ENCODE peak calls at places on chromosomes 4 and X, in eight cellular contexts. One of them, this sample, is unnamed.
A peak's percentile ranks its signal among the peaks of the same experiment; 100 is the strongest.

GRCh38 chr4:1565598-1566295 is 118.4 kb downstream of the FAM53A start:
- DNase-seq in T-helper 17 cell: no peak
- DNase-seq in NCI-H1694 treated with DMSO at 0.1 percent for 48 hours: no peak
- DNase-seq in H9: no peak
- DNase-seq in NCI-H1048: no peak
- DNase-seq in CD4-positive, CD25-positive, alpha-beta regulatory T cell: peak; percentile 51
- DNase-seq in NB4: no peak
- DNase-seq in fibroblast of mammary gland: no peak
- DNase-seq in this sample: no peak

GRCh38 chrX:47648376-47648775 is 2.0 kb downstream of the ELK1 start:
- DNase-seq in T-helper 17 cell: no peak
- DNase-seq in NCI-H1694 treated with DMSO at 0.1 percent for 48 hours: no peak
- DNase-seq in H9: no peak
- DNase-seq in NCI-H1048: no peak
- DNase-seq in CD4-positive, CD25-positive, alpha-beta regulatory T cell: peak; percentile 68
- DNase-seq in NB4: no peak
- DNase-seq in fibroblast of mammary gland: no peak
- DNase-seq in this sample: no peak

GRCh38 chr4:122930877-122931276 is 8.5 kb upstream of the NUDT6 start:
- DNase-seq in T-helper 17 cell: no peak
- DNase-seq in NCI-H1694 treated with DMSO at 0.1 percent for 48 hours: peak; percentile 26
- DNase-seq in H9: no peak
- DNase-seq in NCI-H1048: peak; percentile 3
- DNase-seq in CD4-positive, CD25-positive, alpha-beta regulatory T cell: peak; percentile 33
- DNase-seq in NB4: peak; percentile 11
- DNase-seq in fibroblast of mammary gland: peak; percentile 34
- DNase-seq in this sample: no peak

GRCh38 chr4:87875187-87875586 is 42.4 kb downstream of the MEPE start:
- DNase-seq in T-helper 17 cell: no peak
- DNase-seq in NCI-H1694 treated with DMSO at 0.1 percent for 48 hours: no peak
- DNase-seq in H9: no peak
- DNase-seq in NCI-H1048: no peak
- DNase-seq in CD4-positive, CD25-positive, alpha-beta regulatory T cell: no peak
- DNase-seq in NB4: peak; percentile 42
- DNase-seq in fibroblast of mammary gland: no peak
- DNase-seq in this sample: no peak

GRCh38 chr4:95080969-95081368 is 323.2 kb downstream of the BMPR1B start:
- DNase-seq in T-helper 17 cell: no peak
- DNase-seq in NCI-H1694 treated with DMSO at 0.1 percent for 48 hours: no peak
- DNase-seq in H9: no peak
- DNase-seq in NCI-H1048: no peak
- DNase-seq in CD4-positive, CD25-positive, alpha-beta regulatory T cell: no peak
- DNase-seq in NB4: no peak
- DNase-seq in fibroblast of mammary gland: no peak
- DNase-seq in this sample: no peak

GRCh38 chr4:113979973-113980615 is 647 bp upstream of the ARSJ start:
- DNase-seq in T-helper 17 cell: no peak
- DNase-seq in NCI-H1694 treated with DMSO at 0.1 percent for 48 hours: no peak
- DNase-seq in H9: no peak
- DNase-seq in NCI-H1048: no peak
- DNase-seq in CD4-positive, CD25-positive, alpha-beta regulatory T cell: no peak
- DNase-seq in NB4: no peak
- DNase-seq in fibroblast of mammary gland: no peak
- DNase-seq in this sample: no peak

GRCh38 chrX:10158279-10158939 is 1.6 kb downstream of the CLCN4 start:
- DNase-seq in T-helper 17 cell: no peak
- DNase-seq in NCI-H1694 treated with DMSO at 0.1 percent for 48 hours: no peak
- DNase-seq in H9: peak; percentile 67
- DNase-seq in NCI-H1048: no peak
- DNase-seq in CD4-positive, CD25-positive, alpha-beta regulatory T cell: no peak
- DNase-seq in NB4: no peak
- DNase-seq in fibroblast of mammary gland: no peak
- DNase-seq in this sample: no peak

GRCh38 chr4:8838911-8839431 is 32.7 kb downstream of the HMX1 start:
- DNase-seq in T-helper 17 cell: peak; percentile 2
- DNase-seq in NCI-H1694 treated with DMSO at 0.1 percent for 48 hours: no peak
- DNase-seq in H9: peak; percentile 18
- DNase-seq in NCI-H1048: no peak
- DNase-seq in CD4-positive, CD25-positive, alpha-beta regulatory T cell: no peak
- DNase-seq in NB4: no peak
- DNase-seq in fibroblast of mammary gland: no peak
- DNase-seq in this sample: no peak

GRCh38 chr4:8648296-8648695 is 55.7 kb downstream of the CPZ start:
- DNase-seq in T-helper 17 cell: no peak
- DNase-seq in NCI-H1694 treated with DMSO at 0.1 percent for 48 hours: no peak
- DNase-seq in H9: no peak
- DNase-seq in NCI-H1048: no peak
- DNase-seq in CD4-positive, CD25-positive, alpha-beta regulatory T cell: no peak
- DNase-seq in NB4: no peak
- DNase-seq in fibroblast of mammary gland: no peak
- DNase-seq in this sample: no peak

GRCh38 chrX:23773601-23774175 is 9.3 kb upstream of the SAT1 start:
- DNase-seq in T-helper 17 cell: no peak
- DNase-seq in NCI-H1694 treated with DMSO at 0.1 percent for 48 hours: no peak
- DNase-seq in H9: no peak
- DNase-seq in NCI-H1048: no peak
- DNase-seq in CD4-positive, CD25-positive, alpha-beta regulatory T cell: peak; percentile 82
- DNase-seq in NB4: peak; percentile 71
- DNase-seq in fibroblast of mammary gland: no peak
- DNase-seq in this sample: no peak

GRCh38 chrX:94901849-94902248 is 1227.8 kb downstream of the FAM133A start:
- DNase-seq in T-helper 17 cell: no peak
- DNase-seq in NCI-H1694 treated with DMSO at 0.1 percent for 48 hours: no peak
- DNase-seq in H9: no peak
- DNase-seq in NCI-H1048: no peak
- DNase-seq in CD4-positive, CD25-positive, alpha-beta regulatory T cell: no peak
- DNase-seq in NB4: no peak
- DNase-seq in fibroblast of mammary gland: no peak
- DNase-seq in this sample: no peak

GRCh38 chrX:150984164-150984824 is 1.2 kb downstream of the HMGB3 start:
- DNase-seq in T-helper 17 cell: peak; percentile 17
- DNase-seq in NCI-H1694 treated with DMSO at 0.1 percent for 48 hours: no peak
- DNase-seq in H9: no peak
- DNase-seq in NCI-H1048: no peak
- DNase-seq in CD4-positive, CD25-positive, alpha-beta regulatory T cell: no peak
- DNase-seq in NB4: peak; percentile 17
- DNase-seq in fibroblast of mammary gland: no peak
- DNase-seq in this sample: no peak

GRCh38 chrX:56793533-56794320 is 64.7 kb downstream of the NBDY start:
- DNase-seq in T-helper 17 cell: no peak
- DNase-seq in NCI-H1694 treated with DMSO at 0.1 percent for 48 hours: no peak
- DNase-seq in H9: peak; percentile 14
- DNase-seq in NCI-H1048: no peak
- DNase-seq in CD4-positive, CD25-positive, alpha-beta regulatory T cell: no peak
- DNase-seq in NB4: no peak
- DNase-seq in fibroblast of mammary gland: peak; percentile 28
- DNase-seq in this sample: no peak

GRCh38 chr4:72525938-72526337 is 43.1 kb downstream of the ADAMTS3 start:
- DNase-seq in T-helper 17 cell: no peak
- DNase-seq in NCI-H1694 treated with DMSO at 0.1 percent for 48 hours: no peak
- DNase-seq in H9: no peak
- DNase-seq in NCI-H1048: no peak
- DNase-seq in CD4-positive, CD25-positive, alpha-beta regulatory T cell: no peak
- DNase-seq in NB4: no peak
- DNase-seq in fibroblast of mammary gland: peak; percentile 73
- DNase-seq in this sample: no peak

GRCh38 chrX:80021611-80022010 is 7.1 kb downstream of the TBX22 start:
- DNase-seq in T-helper 17 cell: no peak
- DNase-seq in NCI-H1694 treated with DMSO at 0.1 percent for 48 hours: no peak
- DNase-seq in H9: no peak
- DNase-seq in NCI-H1048: no peak
- DNase-seq in CD4-positive, CD25-positive, alpha-beta regulatory T cell: no peak
- DNase-seq in NB4: no peak
- DNase-seq in fibroblast of mammary gland: no peak
- DNase-seq in this sample: no peak

GRCh38 chr4:22385615-22386014 is 130.3 kb downstream of the ADGRA3 start:
- DNase-seq in T-helper 17 cell: no peak
- DNase-seq in NCI-H1694 treated with DMSO at 0.1 percent for 48 hours: no peak
- DNase-seq in H9: no peak
- DNase-seq in NCI-H1048: no peak
- DNase-seq in CD4-positive, CD25-positive, alpha-beta regulatory T cell: no peak
- DNase-seq in NB4: no peak
- DNase-seq in fibroblast of mammary gland: peak; percentile 79
- DNase-seq in this sample: peak; percentile 15

GRCh38 chr4:26459756-26460530 is 30.3 kb downstream of the CCKAR start:
- DNase-seq in T-helper 17 cell: no peak
- DNase-seq in NCI-H1694 treated with DMSO at 0.1 percent for 48 hours: no peak
- DNase-seq in H9: no peak
- DNase-seq in NCI-H1048: no peak
- DNase-seq in CD4-positive, CD25-positive, alpha-beta regulatory T cell: no peak
- DNase-seq in NB4: no peak
- DNase-seq in fibroblast of mammary gland: peak; percentile 47
- DNase-seq in this sample: no peak

GRCh38 chr4:70994387-70995099 is 1.1 kb downstream of the DCK start:
- DNase-seq in T-helper 17 cell: no peak
- DNase-seq in NCI-H1694 treated with DMSO at 0.1 percent for 48 hours: no peak
- DNase-seq in H9: no peak
- DNase-seq in NCI-H1048: no peak
- DNase-seq in CD4-positive, CD25-positive, alpha-beta regulatory T cell: peak; percentile 50
- DNase-seq in NB4: peak; percentile 74
- DNase-seq in fibroblast of mammary gland: no peak
- DNase-seq in this sample: no peak

GRCh38 chr4:22202351-22203343 is 254.1 kb upstream of the KCNIP4 start:
- DNase-seq in T-helper 17 cell: no peak
- DNase-seq in NCI-H1694 treated with DMSO at 0.1 percent for 48 hours: no peak
- DNase-seq in H9: no peak
- DNase-seq in NCI-H1048: no peak
- DNase-seq in CD4-positive, CD25-positive, alpha-beta regulatory T cell: no peak
- DNase-seq in NB4: no peak
- DNase-seq in fibroblast of mammary gland: no peak
- DNase-seq in this sample: no peak

GRCh38 chr4:151409470-151410313 is 716 bp downstream of the FHIP1A start:
- DNase-seq in T-helper 17 cell: peak; percentile 11
- DNase-seq in NCI-H1694 treated with DMSO at 0.1 percent for 48 hours: no peak
- DNase-seq in H9: peak; percentile 75
- DNase-seq in NCI-H1048: peak; percentile 12
- DNase-seq in CD4-positive, CD25-positive, alpha-beta regulatory T cell: peak; percentile 8
- DNase-seq in NB4: peak; percentile 57
- DNase-seq in fibroblast of mammary gland: peak; percentile 12
- DNase-seq in this sample: no peak

GRCh38 chrX:5163663-5164062 is 1065.0 kb downstream of the NLGN4X start:
- DNase-seq in T-helper 17 cell: no peak
- DNase-seq in NCI-H1694 treated with DMSO at 0.1 percent for 48 hours: no peak
- DNase-seq in H9: no peak
- DNase-seq in NCI-H1048: no peak
- DNase-seq in CD4-positive, CD25-positive, alpha-beta regulatory T cell: no peak
- DNase-seq in NB4: no peak
- DNase-seq in fibroblast of mammary gland: no peak
- DNase-seq in this sample: no peak

GRCh38 chr4:145230726-145231125 is 50.3 kb upstream of the OTUD4 start:
- DNase-seq in T-helper 17 cell: no peak
- DNase-seq in NCI-H1694 treated with DMSO at 0.1 percent for 48 hours: no peak
- DNase-seq in H9: no peak
- DNase-seq in NCI-H1048: no peak
- DNase-seq in CD4-positive, CD25-positive, alpha-beta regulatory T cell: no peak
- DNase-seq in NB4: no peak
- DNase-seq in fibroblast of mammary gland: peak; percentile 82
- DNase-seq in this sample: no peak

GRCh38 chr4:107721436-107722090 is 1.5 kb upstream of the PAPSS1 start:
- DNase-seq in T-helper 17 cell: peak; percentile 25
- DNase-seq in NCI-H1694 treated with DMSO at 0.1 percent for 48 hours: no peak
- DNase-seq in H9: peak; percentile 75
- DNase-seq in NCI-H1048: no peak
- DNase-seq in CD4-positive, CD25-positive, alpha-beta regulatory T cell: peak; percentile 43
- DNase-seq in NB4: no peak
- DNase-seq in fibroblast of mammary gland: no peak
- DNase-seq in this sample: no peak

GRCh38 chr4:1543561-1543960 is 137.3 kb upstream of the NKX1-1 start:
- DNase-seq in T-helper 17 cell: no peak
- DNase-seq in NCI-H1694 treated with DMSO at 0.1 percent for 48 hours: no peak
- DNase-seq in H9: no peak
- DNase-seq in NCI-H1048: no peak
- DNase-seq in CD4-positive, CD25-positive, alpha-beta regulatory T cell: no peak
- DNase-seq in NB4: no peak
- DNase-seq in fibroblast of mammary gland: no peak
- DNase-seq in this sample: no peak

GRCh38 chr4:40170588-40170987 is 26.2 kb upstream of the RHOH start:
- DNase-seq in T-helper 17 cell: no peak
- DNase-seq in NCI-H1694 treated with DMSO at 0.1 percent for 48 hours: no peak
- DNase-seq in H9: no peak
- DNase-seq in NCI-H1048: no peak
- DNase-seq in CD4-positive, CD25-positive, alpha-beta regulatory T cell: no peak
- DNase-seq in NB4: no peak
- DNase-seq in fibroblast of mammary gland: no peak
- DNase-seq in this sample: no peak

GRCh38 chrX:102976290-102976689 is 39.2 kb downstream of the RAB40AL start:
- DNase-seq in T-helper 17 cell: no peak
- DNase-seq in NCI-H1694 treated with DMSO at 0.1 percent for 48 hours: no peak
- DNase-seq in H9: no peak
- DNase-seq in NCI-H1048: no peak
- DNase-seq in CD4-positive, CD25-positive, alpha-beta regulatory T cell: no peak
- DNase-seq in NB4: peak; percentile 84
- DNase-seq in fibroblast of mammary gland: peak; percentile 8
- DNase-seq in this sample: no peak

GRCh38 chr4:2791518-2792395 is 1.1 kb upstream of the SH3BP2 start:
- DNase-seq in T-helper 17 cell: no peak
- DNase-seq in NCI-H1694 treated with DMSO at 0.1 percent for 48 hours: no peak
- DNase-seq in H9: no peak
- DNase-seq in NCI-H1048: no peak
- DNase-seq in CD4-positive, CD25-positive, alpha-beta regulatory T cell: no peak
- DNase-seq in NB4: peak; percentile 55
- DNase-seq in fibroblast of mammary gland: no peak
- DNase-seq in this sample: no peak

GRCh38 chrX:120463241-120463640 is 5.9 kb downstream of the LAMP2 start:
- DNase-seq in T-helper 17 cell: no peak
- DNase-seq in NCI-H1694 treated with DMSO at 0.1 percent for 48 hours: no peak
- DNase-seq in H9: no peak
- DNase-seq in NCI-H1048: no peak
- DNase-seq in CD4-positive, CD25-positive, alpha-beta regulatory T cell: no peak
- DNase-seq in NB4: peak; percentile 72
- DNase-seq in fibroblast of mammary gland: peak; percentile 63
- DNase-seq in this sample: no peak

GRCh38 chr4:123786159-123786915 is 389.7 kb downstream of the SPRY1 start:
- DNase-seq in T-helper 17 cell: no peak
- DNase-seq in NCI-H1694 treated with DMSO at 0.1 percent for 48 hours: no peak
- DNase-seq in H9: no peak
- DNase-seq in NCI-H1048: no peak
- DNase-seq in CD4-positive, CD25-positive, alpha-beta regulatory T cell: no peak
- DNase-seq in NB4: no peak
- DNase-seq in fibroblast of mammary gland: no peak
- DNase-seq in this sample: no peak

GRCh38 chr4:168409089-168409801 is 71.0 kb downstream of the DDX60L start:
- DNase-seq in T-helper 17 cell: no peak
- DNase-seq in NCI-H1694 treated with DMSO at 0.1 percent for 48 hours: no peak
- DNase-seq in H9: no peak
- DNase-seq in NCI-H1048: no peak
- DNase-seq in CD4-positive, CD25-positive, alpha-beta regulatory T cell: no peak
- DNase-seq in NB4: no peak
- DNase-seq in fibroblast of mammary gland: peak; percentile 59
- DNase-seq in this sample: no peak

GRCh38 chrX:1205681-1206611 is 6.5 kb downstream of the CRLF2 start:
- DNase-seq in T-helper 17 cell: no peak
- DNase-seq in NCI-H1694 treated with DMSO at 0.1 percent for 48 hours: no peak
- DNase-seq in H9: peak; percentile 76
- DNase-seq in NCI-H1048: no peak
- DNase-seq in CD4-positive, CD25-positive, alpha-beta regulatory T cell: peak; percentile 85
- DNase-seq in NB4: peak; percentile 56
- DNase-seq in fibroblast of mammary gland: peak; percentile 63
- DNase-seq in this sample: peak; percentile 78

GRCh38 chrX:152923599-152923998 is 25.7 kb downstream of the ZNF185 start:
- DNase-seq in T-helper 17 cell: no peak
- DNase-seq in NCI-H1694 treated with DMSO at 0.1 percent for 48 hours: no peak
- DNase-seq in H9: no peak
- DNase-seq in NCI-H1048: no peak
- DNase-seq in CD4-positive, CD25-positive, alpha-beta regulatory T cell: no peak
- DNase-seq in NB4: no peak
- DNase-seq in fibroblast of mammary gland: no peak
- DNase-seq in this sample: no peak

GRCh38 chrX:119190736-119191282 is 45.3 kb upstream of the PGRMC1 start:
- DNase-seq in T-helper 17 cell: no peak
- DNase-seq in NCI-H1694 treated with DMSO at 0.1 percent for 48 hours: no peak
- DNase-seq in H9: no peak
- DNase-seq in NCI-H1048: no peak
- DNase-seq in CD4-positive, CD25-positive, alpha-beta regulatory T cell: no peak
- DNase-seq in NB4: peak; percentile 6
- DNase-seq in fibroblast of mammary gland: peak; percentile 85
- DNase-seq in this sample: no peak

GRCh38 chrX:17547658-17548057 is 172.7 kb downstream of the NHS start:
- DNase-seq in T-helper 17 cell: no peak
- DNase-seq in NCI-H1694 treated with DMSO at 0.1 percent for 48 hours: no peak
- DNase-seq in H9: no peak
- DNase-seq in NCI-H1048: no peak
- DNase-seq in CD4-positive, CD25-positive, alpha-beta regulatory T cell: no peak
- DNase-seq in NB4: no peak
- DNase-seq in fibroblast of mammary gland: peak; percentile 90
- DNase-seq in this sample: no peak

This sample was measured in Panc1.